ENCODE peak calls at places on chromosome 1, in four cellular contexts. Z is activated T-helper 1 cell treated with anti-CD3 and anti-CD28 coated beads, Interleukin-2, amount 50 U/mL, for 16 hours; U is fibroblast of lung; B is stimulated activated naive CD8-positive, alpha-beta T cell treated with anti-CD3 and anti-CD28 coated beads, Interleukin-15, Interleukin-2, amounts not matched to agents 100 U/mL and 50 U/mL, for 24 hours. C is an unnamed sample.

GRCh38 chr1:30905403-30905802 is 3.2 kb downstream of the SDC3 start:
- DNase-seq in Z (no peak), U (no peak), B (no peak), C (no peak)

GRCh38 chr1:37478451-37478871 is 4.1 kb downstream of the ZC3H12A start:
- DNase-seq in Z (no peak), U (no peak), B (peak), C (no peak)

GRCh38 chr1:28897789-28898188 is 16.6 kb upstream of the EPB41 start:
- DNase-seq in Z (no peak), U (no peak), B (no peak), C (no peak)

GRCh38 chr1:155085504-155086181 is 7.0 kb downstream of the EFNA3 start:
- DNase-seq in Z (peak), U (no peak), B (peak), C (peak)

GRCh38 chr1:200153277-200154055 is 126.0 kb downstream of the NR5A2 start:
- DNase-seq in Z (peak), U (no peak), B (peak), C (no peak)

GRCh38 chr1:160704250-160704649 is 7.4 kb downstream of the CD48 start:
- DNase-seq in Z (no peak), U (no peak), B (no peak), C (no peak)

GRCh38 chr1:84758968-84759491 is 68.8 kb upstream of the SSX2IP start:
- DNase-seq in Z (no peak), U (peak), B (peak), C (no peak)

GRCh38 chr1:184379111-184379752 is 7.6 kb upstream of the C1orf21 start:
- DNase-seq in Z (no peak), U (no peak), B (no peak), C (no peak)

GRCh38 chr1:231162970-231163830 is 1.3 kb downstream of the TRIM67 start:
- DNase-seq in Z (no peak), U (no peak), B (no peak), C (no peak)

GRCh38 chr1:222416001-222416791 is 131.7 kb downstream of the HHIPL2 start:
- DNase-seq in Z (peak), U (no peak), B (peak), C (no peak)

GRCh38 chr1:27522148-27522859 is 32.3 kb upstream of the WASF2 start:
- DNase-seq in Z (peak), U (no peak), B (peak), C (no peak)

GRCh38 chr1:145963218-145964019 is 956 bp downstream of the ANKRD34A start:
- DNase-seq in Z (no peak), U (no peak), B (no peak), C (no peak)

GRCh38 chr1:174659823-174660222 is 212.1 kb downstream of the GPR52 start:
- DNase-seq in Z (no peak), U (peak), B (no peak), C (no peak)

GRCh38 chr1:201166964-201167624 is 12.8 kb upstream of the TMEM9 start:
- DNase-seq in Z (no peak), U (no peak), B (no peak), C (peak)